ENCODE peak calls at places on chromosomes 3 and 15, in eight cellular contexts. O, E, S, M, F, L, K and P are unnamed samples.
A peak's percentile ranks its signal among the peaks of the same experiment; 100 is the strongest.

GRCh38 chr3:58521002-58521670 is 15.9 kb downstream of the ACOX2 start:
- DNase-seq in K (peak; percentile 44), L (no peak), F (peak; percentile 60), E (no peak), M (no peak), O (no peak), S (no peak), P (no peak)

GRCh38 chr3:141646760-141647561 is 91.1 kb upstream of the RNF7 start:
- DNase-seq in M (no peak), K (peak; percentile 26), L (peak; percentile 45), E (no peak), O (peak; percentile 72), F (peak; percentile 16), S (no peak), P (no peak)

GRCh38 chr15:73996939-73997338 is 2.4 kb downstream of the PML start:
- DNase-seq in F (peak; percentile 36), O (peak; percentile 69), S (no peak), M (no peak), L (no peak), E (no peak), K (no peak), P (no peak)

GRCh38 chr3:179148446-179149238 is 485 bp downstream of the PIK3CA start:
- DNase-seq in O (peak; percentile 57), F (peak; percentile 60), M (no peak), K (peak; percentile 75), E (peak; percentile 54), L (peak; percentile 27), S (peak; percentile 27), P (no peak)

GRCh38 chr3:128080323-128080898 is 28.2 kb downstream of the SEC61A1 start:
- DNase-seq in O (peak; percentile 82), E (no peak), F (no peak), K (no peak), S (no peak), M (no peak), L (no peak), P (no peak)

GRCh38 chr3:8607285-8608040 is 37.1 kb downstream of the SSUH2 start:
- DNase-seq in K (peak; percentile 84), L (peak; percentile 45), E (no peak), O (peak; percentile 75), M (no peak), F (no peak), S (no peak), P (no peak)

GRCh38 chr15:70492240-70493177 is 270.8 kb downstream of the UACA start:
- DNase-seq in M (no peak), F (no peak), O (peak; percentile 80), L (no peak), E (peak; percentile 72), K (peak; percentile 66), S (peak; percentile 86), P (no peak)

GRCh38 chr3:171586274-171586673 is 126.1 kb upstream of the TNIK start:
- DNase-seq in K (no peak), O (no peak), M (no peak), F (no peak), E (no peak), L (no peak), S (no peak), P (no peak)

GRCh38 chr3:155704771-155705559 is 39.9 kb downstream of the PLCH1 start:
- DNase-seq in L (no peak), E (no peak), M (no peak), F (no peak), O (no peak), S (no peak), K (no peak), P (no peak)

GRCh38 chr3:148902173-148902791 is 37.2 kb downstream of the CPA3 start:
- DNase-seq in L (no peak), E (no peak), F (no peak), S (no peak), K (no peak), O (no peak), M (no peak), P (no peak)

GRCh38 chr3:30203301-30203700 is 403.1 kb upstream of the TGFBR2 start:
- DNase-seq in F (no peak), S (no peak), M (no peak), O (peak; percentile 5), K (no peak), L (no peak), E (no peak), P (no peak)

GRCh38 chr15:57506422-57506821 is 85.3 kb upstream of the MYZAP start:
- DNase-seq in L (peak; percentile 20), F (no peak), E (no peak), K (peak; percentile 44), O (no peak), M (no peak), S (no peak), P (no peak)

GRCh38 chr15:100635406-100636071 is 33.1 kb downstream of the ASB7 start:
- DNase-seq in O (no peak), L (no peak), E (no peak), S (no peak), K (peak; percentile 24), F (no peak), M (no peak), P (no peak)

GRCh38 chr3:112005091-112005672 is 6.5 kb downstream of the TAGLN3 start:
- DNase-seq in K (no peak), S (no peak), E (no peak), O (peak; percentile 31), L (no peak), M (no peak), F (no peak), P (no peak)

GRCh38 chr15:33699691-33700447 is 268.4 kb upstream of the CHRM5 start:
- DNase-seq in F (no peak), S (no peak), E (no peak), M (no peak), L (no peak), O (no peak), K (peak; percentile 17), P (no peak)